ENCODE peak calls at places on chromosome X, in nine cellular contexts. One of them, this sample, is unnamed. For H3K4me1 and H3K27me3, the result is how much of the 10 kb centered on the place peaks cover.

GRCh38 chrX:34275710-34276109 is 143.6 kb upstream of the FAM47A start:
- DNase-seq in esophagus squamous epithelium: no peak
- DNase-seq in left lung: no peak
- DNase-seq in suprapubic skin: no peak
- DNase-seq in IMR-90: no peak
- DNase-seq in heart right ventricle: no peak
- DNase-seq in fibroblast of lung: no peak
- DNase-seq in CD4-positive, CD25-positive, alpha-beta regulatory T cell: no peak
- DNase-seq in neuronal stem cell: no peak
- DNase-seq in this sample: peak

GRCh38 chrX:101051549-101052302 is at the start of gene TRMT2B:
- DNase-seq in suprapubic skin: peak
- DNase-seq in heart right ventricle: peak
- DNase-seq in esophagus squamous epithelium: peak
- DNase-seq in fibroblast of lung: peak
- DNase-seq in neuronal stem cell: peak
- DNase-seq in left lung: peak
- DNase-seq in CD4-positive, CD25-positive, alpha-beta regulatory T cell: peak
- DNase-seq in IMR-90: peak
- DNase-seq in this sample: peak

GRCh38 chrX:11386001-11386523 is 92.8 kb downstream of the AMELX start:
- DNase-seq in suprapubic skin: no peak
- DNase-seq in IMR-90: peak
- DNase-seq in fibroblast of lung: peak
- DNase-seq in left lung: no peak
- DNase-seq in CD4-positive, CD25-positive, alpha-beta regulatory T cell: no peak
- DNase-seq in heart right ventricle: no peak
- DNase-seq in neuronal stem cell: no peak
- DNase-seq in esophagus squamous epithelium: no peak
- DNase-seq in this sample: no peak

GRCh38 chrX:12447448-12448154 is 309.3 kb downstream of the FRMPD4 start:
- DNase-seq in IMR-90: peak
- DNase-seq in left lung: no peak
- DNase-seq in neuronal stem cell: no peak
- DNase-seq in heart right ventricle: no peak
- DNase-seq in suprapubic skin: no peak
- DNase-seq in fibroblast of lung: peak
- DNase-seq in CD4-positive, CD25-positive, alpha-beta regulatory T cell: no peak
- DNase-seq in esophagus squamous epithelium: no peak
- DNase-seq in this sample: no peak

GRCh38 chrX:115255003-115255402 is 21.1 kb upstream of the LRCH2 start:
- DNase-seq in IMR-90: no peak
- DNase-seq in suprapubic skin: no peak
- DNase-seq in esophagus squamous epithelium: no peak
- DNase-seq in fibroblast of lung: no peak
- DNase-seq in CD4-positive, CD25-positive, alpha-beta regulatory T cell: no peak
- DNase-seq in heart right ventricle: no peak
- DNase-seq in neuronal stem cell: no peak
- DNase-seq in left lung: no peak
- DNase-seq in this sample: no peak

GRCh38 chrX:41382699-41383645 is 49.0 kb downstream of the DDX3X start:
- DNase-seq in left lung: no peak
- DNase-seq in suprapubic skin: no peak
- DNase-seq in esophagus squamous epithelium: no peak
- DNase-seq in IMR-90: peak
- DNase-seq in CD4-positive, CD25-positive, alpha-beta regulatory T cell: peak
- DNase-seq in heart right ventricle: no peak
- DNase-seq in neuronal stem cell: no peak
- DNase-seq in fibroblast of lung: peak
- DNase-seq in this sample: no peak

GRCh38 chrX:16870861-16871584 is 861 bp upstream of the RBBP7 start:
- DNase-seq in neuronal stem cell: peak
- DNase-seq in esophagus squamous epithelium: peak
- DNase-seq in CD4-positive, CD25-positive, alpha-beta regulatory T cell: no peak
- DNase-seq in IMR-90: no peak
- DNase-seq in suprapubic skin: peak
- DNase-seq in left lung: peak
- DNase-seq in fibroblast of lung: no peak
- DNase-seq in heart right ventricle: peak
- DNase-seq in this sample: peak

GRCh38 chrX:50838820-50839600 is 25.0 kb upstream of the SHROOM4 start:
- DNase-seq in neuronal stem cell: no peak
- DNase-seq in fibroblast of lung: peak
- DNase-seq in left lung: no peak
- DNase-seq in heart right ventricle: peak
- DNase-seq in IMR-90: no peak
- DNase-seq in suprapubic skin: no peak
- DNase-seq in CD4-positive, CD25-positive, alpha-beta regulatory T cell: no peak
- DNase-seq in esophagus squamous epithelium: no peak
- DNase-seq in this sample: peak

GRCh38 chrX:11407331-11408110 is 114.3 kb downstream of the AMELX start:
- DNase-seq in esophagus squamous epithelium: no peak
- DNase-seq in fibroblast of lung: no peak
- DNase-seq in neuronal stem cell: no peak
- DNase-seq in heart right ventricle: no peak
- DNase-seq in IMR-90: peak
- DNase-seq in left lung: no peak
- DNase-seq in suprapubic skin: no peak
- DNase-seq in CD4-positive, CD25-positive, alpha-beta regulatory T cell: no peak
- DNase-seq in this sample: no peak

GRCh38 chrX:20325786-20326388 is 59.2 kb upstream of the RPS6KA3 start:
- DNase-seq in fibroblast of lung: no peak
- DNase-seq in CD4-positive, CD25-positive, alpha-beta regulatory T cell: no peak
- DNase-seq in left lung: no peak
- DNase-seq in IMR-90: no peak
- DNase-seq in esophagus squamous epithelium: no peak
- DNase-seq in suprapubic skin: no peak
- DNase-seq in heart right ventricle: no peak
- DNase-seq in neuronal stem cell: no peak
- DNase-seq in this sample: no peak

GRCh38 chrX:150975655-150976390 is 7.3 kb upstream of the HMGB3 start:
- DNase-seq in fibroblast of lung: no peak
- DNase-seq in suprapubic skin: no peak
- DNase-seq in heart right ventricle: peak
- DNase-seq in neuronal stem cell: no peak
- DNase-seq in left lung: no peak
- DNase-seq in IMR-90: no peak
- DNase-seq in esophagus squamous epithelium: no peak
- DNase-seq in CD4-positive, CD25-positive, alpha-beta regulatory T cell: no peak
- DNase-seq in this sample: no peak

GRCh38 chrX:80335062-80335830 is 85.0 kb upstream of the TENT5D start:
- DNase-seq in suprapubic skin: no peak
- DNase-seq in heart right ventricle: no peak
- DNase-seq in left lung: peak
- DNase-seq in CD4-positive, CD25-positive, alpha-beta regulatory T cell: no peak
- DNase-seq in fibroblast of lung: no peak
- DNase-seq in esophagus squamous epithelium: no peak
- DNase-seq in IMR-90: no peak
- DNase-seq in neuronal stem cell: peak
- DNase-seq in this sample: no peak

GRCh38 chrX:74450803-74451449 is 29.6 kb downstream of the SLC16A2 start:
- DNase-seq in suprapubic skin: no peak
- DNase-seq in CD4-positive, CD25-positive, alpha-beta regulatory T cell: no peak
- DNase-seq in neuronal stem cell: no peak
- DNase-seq in fibroblast of lung: peak
- DNase-seq in esophagus squamous epithelium: no peak
- DNase-seq in IMR-90: peak
- DNase-seq in heart right ventricle: no peak
- DNase-seq in left lung: no peak
- DNase-seq in this sample: no peak

GRCh38 chrX:74448669-74449068 is 27.4 kb downstream of the SLC16A2 start:
- DNase-seq in heart right ventricle: no peak
- DNase-seq in left lung: no peak
- DNase-seq in CD4-positive, CD25-positive, alpha-beta regulatory T cell: no peak
- DNase-seq in esophagus squamous epithelium: no peak
- DNase-seq in neuronal stem cell: no peak
- DNase-seq in suprapubic skin: no peak
- DNase-seq in fibroblast of lung: no peak
- DNase-seq in IMR-90: no peak
- DNase-seq in this sample: no peak

GRCh38 chrX:74451450-74452198 is 30.3 kb downstream of the SLC16A2 start:
- DNase-seq in left lung: no peak
- DNase-seq in neuronal stem cell: no peak
- DNase-seq in suprapubic skin: no peak
- DNase-seq in IMR-90: no peak
- DNase-seq in fibroblast of lung: no peak
- DNase-seq in heart right ventricle: no peak
- DNase-seq in esophagus squamous epithelium: no peak
- DNase-seq in CD4-positive, CD25-positive, alpha-beta regulatory T cell: no peak
- DNase-seq in this sample: no peak

GRCh38 chrX:74449937-74450330 is 28.6 kb downstream of the SLC16A2 start:
- DNase-seq in CD4-positive, CD25-positive, alpha-beta regulatory T cell: no peak
- DNase-seq in fibroblast of lung: no peak
- DNase-seq in neuronal stem cell: no peak
- DNase-seq in suprapubic skin: no peak
- DNase-seq in IMR-90: peak
- DNase-seq in heart right ventricle: no peak
- DNase-seq in esophagus squamous epithelium: no peak
- DNase-seq in left lung: no peak
- DNase-seq in this sample: no peak

DNA sequence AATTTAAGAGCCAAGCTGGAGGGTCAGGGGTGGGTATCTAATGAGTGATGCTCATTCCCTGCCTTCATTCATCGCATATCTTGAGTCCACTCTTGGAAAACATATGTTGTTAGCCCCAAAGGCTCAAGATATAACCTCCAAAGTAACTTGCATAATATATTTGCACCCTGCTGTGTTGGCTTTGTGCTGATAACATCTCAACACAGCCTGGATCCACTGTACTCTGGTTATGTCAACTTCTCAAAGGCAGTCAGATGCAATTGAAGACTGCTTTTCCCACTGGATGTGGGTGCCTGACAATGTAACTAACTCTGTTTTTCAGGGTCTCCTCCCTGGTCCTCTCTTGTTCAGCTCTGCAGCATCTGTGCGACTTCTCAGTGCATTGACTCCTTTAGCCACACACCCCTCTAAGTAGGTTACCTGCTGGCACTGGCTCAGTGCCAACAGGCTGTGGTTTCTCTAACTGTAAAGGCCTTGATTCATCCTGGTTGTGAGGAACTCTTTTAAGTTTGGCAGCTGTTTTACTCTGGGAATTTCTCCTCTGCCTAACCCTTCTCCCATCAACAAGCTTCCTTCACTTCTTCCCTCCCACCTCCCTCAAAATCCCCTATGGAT is 28.1 kb downstream of the SLC16A2 start:
- DNase-seq in IMR-90: peak
- DNase-seq in fibroblast of lung: no peak
- DNase-seq in neuronal stem cell: no peak
- DNase-seq in heart right ventricle: no peak
- DNase-seq in suprapubic skin: no peak
- DNase-seq in CD4-positive, CD25-positive, alpha-beta regulatory T cell: no peak
- DNase-seq in left lung: no peak
- DNase-seq in esophagus squamous epithelium: no peak
- DNase-seq in this sample: no peak
- H3K4me1 ChIP-seq in IMR-90: under half
- H3K4me1 ChIP-seq in fibroblast of lung: under half
- H3K4me1 ChIP-seq in neuronal stem cell: under half
- H3K4me1 ChIP-seq in heart right ventricle: under half
- H3K4me1 ChIP-seq in suprapubic skin: under half
- H3K4me1 ChIP-seq in CD4-positive, CD25-positive, alpha-beta regulatory T cell: under half
- H3K4me1 ChIP-seq in left lung: under half
- H3K4me1 ChIP-seq in esophagus squamous epithelium: under half
- H3K4me1 ChIP-seq in this sample: under half

GRCh38 chrX:132833373-132833772 is 125.1 kb downstream of the HS6ST2 start:
- DNase-seq in suprapubic skin: no peak
- DNase-seq in left lung: no peak
- DNase-seq in heart right ventricle: no peak
- DNase-seq in CD4-positive, CD25-positive, alpha-beta regulatory T cell: no peak
- DNase-seq in neuronal stem cell: no peak
- DNase-seq in IMR-90: no peak
- DNase-seq in fibroblast of lung: no peak
- DNase-seq in esophagus squamous epithelium: no peak
- DNase-seq in this sample: no peak
- H3K27me3 ChIP-seq in suprapubic skin: under half
- H3K27me3 ChIP-seq in left lung: under half
- H3K27me3 ChIP-seq in heart right ventricle: half or more
- H3K27me3 ChIP-seq in CD4-positive, CD25-positive, alpha-beta regulatory T cell: under half
- H3K27me3 ChIP-seq in neuronal stem cell: under half
- H3K27me3 ChIP-seq in IMR-90: under half
- H3K27me3 ChIP-seq in fibroblast of lung: under half
- H3K27me3 ChIP-seq in esophagus squamous epithelium: under half
- H3K27me3 ChIP-seq in this sample: under half

DNA sequence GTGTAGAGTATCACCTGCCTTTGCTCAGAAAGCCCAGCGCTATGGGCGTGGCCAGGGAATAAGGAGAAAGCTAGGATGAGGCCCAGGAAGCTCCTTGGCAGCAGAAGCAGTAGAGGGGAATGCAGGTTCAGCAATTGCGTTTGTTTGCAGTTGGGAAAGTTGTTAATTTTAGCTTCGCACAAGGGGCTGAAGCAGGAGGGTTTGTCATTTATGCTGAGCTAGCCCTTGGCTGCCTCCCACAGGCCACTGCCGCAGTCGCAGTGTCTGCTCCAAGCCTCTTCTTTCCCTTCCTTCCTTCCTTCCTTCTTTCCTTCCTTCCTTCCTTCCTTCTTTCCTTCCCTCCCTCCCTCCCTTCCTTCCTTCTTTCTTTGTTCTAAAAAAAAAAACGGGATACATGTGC is 21.5 kb downstream of the FRMPD3 start:
- DNase-seq in heart right ventricle: no peak
- DNase-seq in neuronal stem cell: no peak
- DNase-seq in left lung: no peak
- DNase-seq in CD4-positive, CD25-positive, alpha-beta regulatory T cell: no peak
- DNase-seq in suprapubic skin: no peak
- DNase-seq in fibroblast of lung: no peak
- DNase-seq in IMR-90: no peak
- DNase-seq in esophagus squamous epithelium: no peak
- DNase-seq in this sample: peak
- H3K4me1 ChIP-seq in heart right ventricle: under half
- H3K4me1 ChIP-seq in neuronal stem cell: under half
- H3K4me1 ChIP-seq in left lung: under half
- H3K4me1 ChIP-seq in CD4-positive, CD25-positive, alpha-beta regulatory T cell: under half
- H3K4me1 ChIP-seq in suprapubic skin: under half
- H3K4me1 ChIP-seq in fibroblast of lung: under half
- H3K4me1 ChIP-seq in IMR-90: under half
- H3K4me1 ChIP-seq in esophagus squamous epithelium: under half
- H3K4me1 ChIP-seq in this sample: under half

DNA sequence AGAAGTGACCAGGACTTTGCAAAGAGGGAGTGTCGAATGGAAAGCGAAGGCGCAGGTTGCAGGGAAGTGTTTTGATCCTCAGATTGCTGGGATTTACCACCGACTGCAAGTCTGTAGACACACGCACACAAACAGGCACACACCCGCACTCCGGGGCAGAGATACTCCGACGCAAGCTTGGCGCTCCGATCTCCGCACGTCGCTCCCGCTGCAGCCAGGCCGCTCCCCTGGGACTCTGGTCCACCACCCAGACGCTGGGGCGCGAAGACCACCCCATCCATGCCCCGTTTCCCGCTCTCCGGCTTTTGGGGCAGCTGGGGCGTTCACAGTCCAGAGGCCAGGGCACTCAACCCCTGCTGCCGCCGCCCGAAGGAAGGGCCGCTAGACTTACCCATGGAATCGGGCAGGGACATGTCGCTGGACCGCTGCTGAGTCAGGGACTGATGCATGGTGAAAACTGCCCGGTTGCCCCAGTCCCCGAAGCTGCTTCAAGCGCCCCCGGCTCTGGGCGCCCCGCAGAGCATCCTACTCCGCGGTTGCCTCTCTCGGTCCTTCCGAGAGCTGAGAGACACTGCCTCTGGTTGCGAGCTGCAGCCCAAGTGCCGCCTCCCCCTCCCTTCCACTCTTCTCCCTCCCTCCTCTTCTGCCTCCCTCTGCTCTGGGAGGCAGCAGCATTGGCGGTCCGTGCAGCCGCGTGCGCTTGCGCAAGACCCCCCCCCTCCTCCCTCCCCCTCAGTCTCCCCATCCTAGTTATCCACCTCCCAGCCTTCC is at the start of gene TMEM255A:
- DNase-seq in left lung: peak
- DNase-seq in neuronal stem cell: peak
- DNase-seq in esophagus squamous epithelium: no peak
- DNase-seq in fibroblast of lung: peak
- DNase-seq in IMR-90: no peak
- DNase-seq in suprapubic skin: peak
- DNase-seq in CD4-positive, CD25-positive, alpha-beta regulatory T cell: no peak
- DNase-seq in heart right ventricle: no peak
- DNase-seq in this sample: peak
- H3K27me3 ChIP-seq in left lung: under half
- H3K27me3 ChIP-seq in neuronal stem cell: under half
- H3K27me3 ChIP-seq in esophagus squamous epithelium: under half
- H3K27me3 ChIP-seq in fibroblast of lung: under half
- H3K27me3 ChIP-seq in IMR-90: under half
- H3K27me3 ChIP-seq in suprapubic skin: under half
- H3K27me3 ChIP-seq in CD4-positive, CD25-positive, alpha-beta regulatory T cell: under half
- H3K27me3 ChIP-seq in heart right ventricle: half or more
- H3K27me3 ChIP-seq in this sample: under half

This sample was measured in HAP-1.